ENCODE peak calls at places on chromosome 21, in five cellular contexts. E is mesenchymal stem cell, C is endodermal cell, J is GM12878, S is mammary epithelial cell. Z is an unnamed sample.

GRCh38 chr21:36132691-36133090 is 2.2 kb upstream of the CBR3 start:
- DNase-seq in S (no peak), E (no peak), C (no peak), J (no peak), Z (no peak)

GRCh38 chr21:44428281-44428942 is 26.9 kb upstream of the LRRC3 start:
- DNase-seq in E (peak; percentile 2), C (peak; percentile 88), S (peak; percentile 77), J (no peak), Z (peak; percentile 28)

GRCh38 chr21:33026878-33027400 is 1.2 kb downstream of the OLIG2 start:
- DNase-seq in C (peak; percentile 74), J (no peak), S (no peak), E (no peak), Z (no peak)

GRCh38 chr21:46099476-46099875 is 1.6 kb downstream of the COL6A2 start:
- DNase-seq in E (peak; percentile 64), J (no peak), S (no peak), C (peak; percentile 79), Z (peak; percentile 69)

GRCh38 chr21:15130751-15131150 is 66.0 kb upstream of the NRIP1 start:
- DNase-seq in E (no peak), J (no peak), C (no peak), S (peak; percentile 19), Z (no peak)

GRCh38 chr21:40615503-40616376 is 231.2 kb downstream of the DSCAM start:
- DNase-seq in E (no peak), S (peak; percentile 27), C (no peak), J (no peak), Z (no peak)

GRCh38 chr21:46113497-46114176 is 15.7 kb downstream of the COL6A2 start:
- DNase-seq in E (no peak), S (no peak), C (no peak), J (no peak), Z (no peak)

GRCh38 chr21:36839123-36839522 is 127.3 kb downstream of the HLCS start:
- DNase-seq in E (peak; percentile 55), J (no peak), S (no peak), C (peak; percentile 4), Z (no peak)

GRCh38 chr21:44618504-44618903 is 6.6 kb downstream of the KRTAP10-8 start:
- DNase-seq in C (peak; percentile 77), S (no peak), J (no peak), E (no peak), Z (no peak)

GRCh38 chr21:32782698-32783097 is 11.1 kb upstream of the PAXBP1 start:
- DNase-seq in S (no peak), E (no peak), J (no peak), C (no peak), Z (no peak)

GRCh38 chr21:29888437-29888836 is 51.4 kb downstream of the GRIK1 start:
- DNase-seq in J (no peak), E (no peak), C (no peak), S (peak; percentile 33), Z (no peak)

GRCh38 chr21:29053011-29053553 is 20.4 kb downstream of the CCT8 start:
- DNase-seq in S (no peak), C (no peak), J (no peak), E (no peak), Z (no peak)

GRCh38 chr21:38402795-38403194 is 95.5 kb downstream of the ERG start:
- DNase-seq in J (no peak), S (no peak), C (no peak), E (no peak), Z (no peak)

GRCh38 chr21:38401527-38401926 is 96.8 kb downstream of the ERG start:
- DNase-seq in C (no peak), E (no peak), S (no peak), J (no peak), Z (no peak)

GRCh38 chr21:38404134-38404533 is 94.1 kb downstream of the ERG start:
- DNase-seq in S (no peak), C (no peak), E (no peak), J (no peak), Z (no peak)

GRCh38 chr21:38400195-38400695 is 98.0 kb downstream of the ERG start:
- DNase-seq in J (no peak), C (no peak), S (no peak), E (no peak), Z (no peak)

DNA sequence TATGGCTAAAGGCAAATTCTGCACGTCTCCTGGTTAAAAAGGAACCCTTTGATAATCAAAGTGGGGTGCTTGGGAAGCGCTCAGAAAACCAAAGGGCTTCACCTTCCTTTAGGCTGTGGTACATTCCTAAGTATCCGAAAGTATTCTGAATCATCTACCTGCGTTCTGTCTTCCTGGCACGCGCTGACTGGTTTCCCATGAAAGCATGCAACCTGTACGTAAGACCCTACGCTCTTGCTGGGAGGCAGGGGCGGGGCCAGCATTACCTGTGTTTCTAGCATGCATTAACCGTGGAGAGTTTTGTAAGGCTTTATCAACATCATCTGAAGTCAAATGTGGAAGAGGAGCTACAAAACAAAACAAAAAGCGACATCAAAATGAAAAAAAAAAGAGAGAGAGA is 96.0 kb downstream of the ERG start:
- DNase-seq in J (no peak), E (no peak), S (no peak), C (no peak), Z (no peak)
- H3K9ac ChIP-seq in J (no peak overlapping the region), E (no peak overlapping the region), S (no peak overlapping the region), C (no peak overlapping the region), Z (no peak overlapping the region)

GRCh38 chr21:34935868-34936267 is 113.2 kb downstream of the RUNX1 start:
- DNase-seq in E (peak; percentile 33), C (no peak), J (no peak), S (no peak), Z (no peak)

GRCh38 chr21:34934350-34934749 is 114.8 kb downstream of the RUNX1 start:
- DNase-seq in C (no peak), J (no peak), E (no peak), S (no peak), Z (no peak)

GRCh38 chr21:34935452-34935851 is 113.7 kb downstream of the RUNX1 start:
- DNase-seq in S (peak; percentile 77), J (no peak), C (no peak), E (peak; percentile 28), Z (no peak)

GRCh38 chr21:34932233-34932632 is 116.9 kb downstream of the RUNX1 start:
- DNase-seq in E (no peak), J (no peak), S (no peak), C (no peak), Z (no peak)

DNA sequence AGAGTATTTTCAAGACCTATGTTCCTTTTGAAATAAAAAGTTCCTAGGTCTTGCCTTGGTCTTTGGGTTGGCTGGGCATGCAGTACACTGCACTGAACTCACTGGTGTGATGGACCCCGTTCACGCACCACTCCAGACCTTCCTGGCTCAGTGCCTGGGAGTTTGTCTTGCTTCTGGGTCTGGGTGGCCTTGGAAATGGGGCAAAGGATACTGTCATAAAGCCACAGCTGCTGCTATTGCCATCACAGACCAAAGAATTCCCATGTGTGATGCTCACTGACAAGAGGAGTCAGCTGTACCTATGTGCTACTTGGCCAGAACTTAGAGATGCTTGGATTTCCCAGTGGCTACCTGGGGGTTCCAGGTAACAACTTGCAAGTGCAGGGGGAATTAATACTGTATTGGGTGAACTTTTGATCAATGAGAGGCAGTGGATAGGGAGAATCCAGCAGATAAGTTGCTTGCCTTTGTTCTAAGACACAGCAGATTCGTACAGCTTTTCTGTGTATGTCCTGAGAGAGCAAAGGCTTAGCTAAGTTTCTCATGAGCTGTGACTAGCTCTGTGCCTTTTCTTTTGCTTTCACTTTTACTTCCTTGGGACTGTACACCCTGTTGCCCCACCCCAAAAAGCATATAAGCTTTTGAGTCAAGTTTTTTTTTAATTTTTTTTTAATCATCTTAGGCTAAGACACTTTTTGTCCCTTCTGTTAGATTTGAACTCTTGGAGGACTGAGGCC is 115.3 kb downstream of the RUNX1 start:
- DNase-seq in C (no peak), E (no peak), J (no peak), S (no peak), Z (no peak)
- H3K4me1 ChIP-seq in C (no peaks in the 10 kb centered on the region), E (peaks cover 7% of the 10 kb centered on the region), J (peaks cover 5% of the 10 kb centered on the region), S (peaks cover 45% of the 10 kb centered on the region), Z (no peaks in the 10 kb centered on the region)

DNA sequence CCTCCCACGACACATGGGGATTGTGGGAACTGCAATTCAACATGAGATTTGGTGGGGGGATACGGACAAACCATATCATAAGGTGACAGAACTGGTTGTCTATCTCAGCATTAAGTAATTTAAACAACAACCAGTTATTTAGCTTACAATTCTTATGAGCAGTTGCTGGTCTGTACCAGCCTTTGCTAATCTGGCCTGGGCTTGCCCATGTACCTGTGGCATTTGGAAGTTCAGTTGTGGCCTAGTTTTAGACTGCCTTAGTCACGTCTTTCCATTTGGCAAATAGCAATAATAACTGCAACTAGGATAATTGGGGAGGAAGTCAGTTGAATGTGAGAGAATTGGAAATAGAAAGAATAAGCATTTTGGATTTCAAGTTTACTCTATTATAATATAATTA is 441.8 kb upstream of the CXADR start:
- DNase-seq in J (no peak), E (no peak), S (peak; percentile 25), C (no peak), Z (no peak)
- H3K9ac ChIP-seq in J (no peak overlapping the region), E (no peak overlapping the region), S (no peak overlapping the region), C (no peak overlapping the region), Z (no peak overlapping the region)

GRCh38 chr21:24824209-24824608 is 783.1 kb downstream of the MRPL39 start:
- DNase-seq in C (no peak), J (no peak), S (no peak), E (no peak), Z (no peak)
- H3K4me1 ChIP-seq in C (no peaks in the 10 kb centered on the region), J (no peaks in the 10 kb centered on the region), S (no peaks in the 10 kb centered on the region), E (no peaks in the 10 kb centered on the region), Z (no peaks in the 10 kb centered on the region)

DNA sequence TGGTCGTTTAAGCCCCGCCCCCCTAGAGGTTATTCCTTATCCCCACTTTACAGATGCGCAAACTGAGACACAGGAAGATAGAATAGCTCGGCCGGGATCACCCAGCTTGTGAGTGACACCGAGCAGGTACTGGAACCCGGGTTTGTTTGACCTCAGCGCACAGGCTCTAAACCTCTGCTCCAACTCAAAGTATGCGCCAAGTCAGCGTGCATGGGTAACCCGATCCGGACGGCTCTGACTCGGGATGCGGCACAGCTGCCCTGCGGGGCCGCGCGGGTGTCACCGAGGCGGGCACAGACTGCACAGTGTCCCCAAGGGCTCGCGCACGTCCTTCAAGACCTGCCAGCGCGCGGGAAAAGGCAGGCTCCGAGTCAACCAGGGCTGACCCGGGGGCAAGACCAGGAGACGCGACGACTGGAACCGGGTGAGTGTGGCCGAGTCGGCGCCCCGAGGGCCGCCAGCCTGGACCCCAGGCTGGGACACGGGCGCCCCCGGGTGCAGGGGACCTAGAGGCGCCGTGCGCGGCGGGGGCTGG is 102.0 kb upstream of the SOD1 start:
- DNase-seq in S (no peak), C (peak; percentile 82), J (no peak), E (no peak), Z (peak; percentile 72)
- H3K9ac ChIP-seq in S (no peak overlapping the region), C (peak overlapping the region; percentile 9), J (no peak overlapping the region), E (no peak overlapping the region), Z (no peak overlapping the region)

GRCh38 chr21:42306366-42307035 is 8.7 kb downstream of the TFF3 start:
- DNase-seq in E (no peak), J (no peak), S (no peak), C (peak; percentile 33), Z (no peak)
- H3K4me1 ChIP-seq in E (peaks cover 8% of the 10 kb centered on the region), J (no peaks in the 10 kb centered on the region), S (no peaks in the 10 kb centered on the region), C (no peaks in the 10 kb centered on the region), Z (peaks cover 3% of the 10 kb centered on the region)

GRCh38 chr21:38476385-38476784 is 21.9 kb downstream of the ERG start:
- DNase-seq in E (peak; percentile 19), J (no peak), S (no peak), C (no peak), Z (no peak)

GRCh38 chr21:38479641-38480515 is 18.4 kb downstream of the ERG start:
- DNase-seq in J (no peak), E (no peak), C (no peak), S (peak; percentile 100), Z (no peak)

GRCh38 chr21:38477241-38477640 is 21.0 kb downstream of the ERG start:
- DNase-seq in J (no peak), S (no peak), C (no peak), E (peak; percentile 26), Z (no peak)

GRCh38 chr21:38475519-38475918 is 22.8 kb downstream of the ERG start:
- DNase-seq in J (no peak), E (no peak), C (peak; percentile 72), S (no peak), Z (no peak)

GRCh38 chr21:38478782-38479181 is 19.5 kb downstream of the ERG start:
- DNase-seq in J (no peak), C (no peak), E (peak; percentile 73), S (peak; percentile 99), Z (no peak)
- H3K9ac ChIP-seq in J (no peak overlapping the region), C (no peak overlapping the region), E (no peak overlapping the region), S (peak overlapping the region; percentile 89), Z (no peak overlapping the region)